ENCODE peak calls at places on chromosomes 5 and 9, in eight cellular contexts. V, E, D, Z, K, O, U and M are unnamed samples.

GRCh38 chr5:175689147-175689991 is 31.5 kb downstream of the HRH2 start:
- DNase-seq in V (no peak), E (no peak), D (no peak), Z (no peak), K (peak), O (no peak), U (no peak), M (no peak)

GRCh38 chr9:114574438-114574837 is 13.1 kb upstream of the ATP6V1G1 start:
- DNase-seq in V (no peak), E (no peak), D (no peak), Z (peak), K (no peak), O (no peak), U (no peak), M (no peak)

GRCh38 chr5:93054424-93055165 is 526.4 kb downstream of the NR2F1-AS1 start:
- DNase-seq in V (no peak), E (no peak), D (no peak), Z (peak), K (peak), O (no peak), U (no peak), M (no peak)

GRCh38 chr5:139668064-139668880 is 20.1 kb downstream of the CXXC5 start:
- DNase-seq in V (no peak), E (no peak), D (no peak), Z (no peak), K (peak), O (no peak), U (peak), M (peak)

GRCh38 chr9:105007143-105007542 is 79.2 kb upstream of the ABCA1 start:
- DNase-seq in V (no peak), E (peak), D (no peak), Z (peak), K (peak), O (peak), U (no peak), M (peak)

GRCh38 chr9:89442501-89442978 is 55.4 kb downstream of the SEMA4D start:
- DNase-seq in V (no peak), E (no peak), D (no peak), Z (no peak), K (no peak), O (no peak), U (no peak), M (no peak)

GRCh38 chr5:135246923-135247795 is 151.9 kb downstream of the MACROH2A1 start:
- DNase-seq in V (no peak), E (peak), D (no peak), Z (peak), K (peak), O (peak), U (no peak), M (peak)

GRCh38 chr5:79474416-79475173 is 39.3 kb downstream of the HOMER1 start:
- DNase-seq in V (no peak), E (no peak), D (no peak), Z (no peak), K (no peak), O (peak), U (no peak), M (no peak)

GRCh38 chr9:134390537-134390936 is 64.3 kb downstream of the RXRA start:
- DNase-seq in V (peak), E (no peak), D (no peak), Z (no peak), K (no peak), O (no peak), U (no peak), M (no peak)

GRCh38 chr9:126474201-126474765 is 139.4 kb upstream of the LMX1B start:
- DNase-seq in V (no peak), E (no peak), D (no peak), Z (peak), K (peak), O (no peak), U (no peak), M (peak)